ENCODE peak calls at places on chromosomes 11 and 22, in six cellular contexts. V is aorta, Q is stomach, K is cardiac muscle cell, B is brain microvascular endothelial cell, O is IMR-90. L is an unnamed sample.
A peak's percentile ranks its signal among the peaks of the same experiment; 100 is the strongest.

GRCh38 chr11:106021181-106021966 is 666 bp downstream of the MSANTD4 start:
- DNase-seq in V (no peak), Q (no peak), K (peak; percentile 60), B (no peak), O (peak; percentile 56), L (peak; percentile 46)

GRCh38 chr11:9015677-9016076 is 11.9 kb upstream of the NRIP3 start:
- DNase-seq in V (peak; percentile 77), Q (peak; percentile 75), K (peak; percentile 87), B (peak; percentile 67), O (peak; percentile 78), L (peak; percentile 72)

GRCh38 chr11:101583180-101584128 is at the start of gene TRPC6:
- DNase-seq in V (peak; percentile 40), Q (no peak), K (peak; percentile 6), B (peak; percentile 25), O (peak; percentile 47), L (peak; percentile 5)

GRCh38 chr11:27705873-27706820 is 5.9 kb upstream of the BDNF start:
- DNase-seq in V (no peak), Q (no peak), K (peak; percentile 38), B (no peak), O (peak; percentile 64), L (peak; percentile 80)

GRCh38 chr22:32548039-32548438 is 73.4 kb downstream of the FBXO7 start:
- DNase-seq in V (no peak), Q (no peak), K (no peak), B (no peak), O (no peak), L (no peak)

GRCh38 chr22:26553056-26553752 is 36.7 kb downstream of the TPST2 start:
- DNase-seq in V (no peak), Q (no peak), K (peak; percentile 75), B (peak; percentile 80), O (peak; percentile 94), L (peak; percentile 14)

GRCh38 chr11:95512177-95512576 is 277.4 kb downstream of the FAM76B start:
- DNase-seq in V (peak; percentile 54), Q (no peak), K (peak; percentile 67), B (peak; percentile 61), O (peak; percentile 69), L (no peak)

GRCh38 chr11:118618115-118618990 is 10.9 kb downstream of the PHLDB1 start:
- DNase-seq in V (peak; percentile 87), Q (peak; percentile 44), K (peak; percentile 94), B (peak; percentile 88), O (peak; percentile 96), L (no peak)

GRCh38 chr11:34928960-34929680 is 12.7 kb downstream of the PDHX start:
- DNase-seq in V (no peak), Q (no peak), K (peak; percentile 25), B (no peak), O (no peak), L (no peak)

GRCh38 chr11:34926101-34926830 is 9.8 kb downstream of the PDHX start:
- DNase-seq in V (no peak), Q (no peak), K (peak; percentile 73), B (peak; percentile 24), O (peak; percentile 62), L (peak; percentile 89)

GRCh38 chr11:34926831-34927132 is 10.4 kb downstream of the PDHX start:
- DNase-seq in V (no peak), Q (no peak), K (peak; percentile 14), B (no peak), O (peak; percentile 76), L (no peak)

GRCh38 chr11:34928268-34928959 is 12.0 kb downstream of the PDHX start:
- DNase-seq in V (no peak), Q (no peak), K (no peak), B (no peak), O (peak; percentile 31), L (no peak)

GRCh38 chr11:34929794-34930763 is 13.7 kb downstream of the PDHX start:
- DNase-seq in V (no peak), Q (peak; percentile 78), K (no peak), B (no peak), O (no peak), L (no peak)
- H3K4me3 ChIP-seq in V (no peak overlapping the region), Q (no peak overlapping the region), K (no peak overlapping the region), B (no peak overlapping the region), O (no peak overlapping the region), L (no peak overlapping the region)

DNA sequence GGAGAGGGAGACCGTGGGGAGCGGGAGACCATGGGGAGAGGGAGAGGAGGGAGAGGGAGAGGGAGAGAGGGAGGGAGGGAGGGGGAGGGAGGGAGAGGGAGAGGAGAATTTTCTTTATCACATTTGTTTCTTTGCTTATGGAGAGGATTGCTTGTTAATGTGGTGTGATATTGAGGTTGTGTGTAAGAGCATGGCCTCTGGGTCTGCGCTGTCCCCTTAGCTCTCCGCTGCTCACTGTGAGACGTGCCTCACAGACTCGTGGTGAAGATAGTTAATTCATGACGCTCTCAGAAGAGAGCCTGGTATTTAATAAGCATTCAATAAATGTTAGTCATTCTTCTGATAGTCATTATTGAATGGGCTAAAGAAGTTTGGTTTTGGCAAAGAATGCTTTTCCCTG is 26.2 kb downstream of the PPFIA1 start:
- DNase-seq in V (no peak), Q (no peak), K (no peak), B (peak; percentile 12), O (no peak), L (no peak)
- H3K4me3 ChIP-seq in V (no peak overlapping the region), Q (no peak overlapping the region), K (no peak overlapping the region), B (no peak overlapping the region), O (no peak overlapping the region), L (no peak overlapping the region)

GRCh38 chr11:128689586-128689945 is 4.3 kb upstream of the FLI1 start:
- DNase-seq in V (no peak), Q (no peak), K (no peak), B (no peak), O (no peak), L (no peak)

GRCh38 chr11:128692750-128693578 is 908 bp upstream of the FLI1 start:
- DNase-seq in V (peak; percentile 71), Q (no peak), K (peak; percentile 71), B (peak; percentile 42), O (no peak), L (no peak)

GRCh38 chr11:128690746-128691091 is 3.2 kb upstream of the FLI1 start:
- DNase-seq in V (no peak), Q (no peak), K (no peak), B (no peak), O (no peak), L (no peak)

GRCh38 chr11:128689946-128690745 is 3.7 kb upstream of the FLI1 start:
- DNase-seq in V (peak; percentile 55), Q (no peak), K (peak; percentile 55), B (no peak), O (no peak), L (peak; percentile 21)

GRCh38 chr11:128691802-128692749 is 1.8 kb upstream of the FLI1 start:
- DNase-seq in V (no peak), Q (no peak), K (no peak), B (no peak), O (no peak), L (no peak)
- H3K4me3 ChIP-seq in V (no peak overlapping the region), Q (peak overlapping the region; percentile 57), K (no peak overlapping the region), B (peak overlapping the region; percentile 83), O (no peak overlapping the region), L (no peak overlapping the region)

DNA sequence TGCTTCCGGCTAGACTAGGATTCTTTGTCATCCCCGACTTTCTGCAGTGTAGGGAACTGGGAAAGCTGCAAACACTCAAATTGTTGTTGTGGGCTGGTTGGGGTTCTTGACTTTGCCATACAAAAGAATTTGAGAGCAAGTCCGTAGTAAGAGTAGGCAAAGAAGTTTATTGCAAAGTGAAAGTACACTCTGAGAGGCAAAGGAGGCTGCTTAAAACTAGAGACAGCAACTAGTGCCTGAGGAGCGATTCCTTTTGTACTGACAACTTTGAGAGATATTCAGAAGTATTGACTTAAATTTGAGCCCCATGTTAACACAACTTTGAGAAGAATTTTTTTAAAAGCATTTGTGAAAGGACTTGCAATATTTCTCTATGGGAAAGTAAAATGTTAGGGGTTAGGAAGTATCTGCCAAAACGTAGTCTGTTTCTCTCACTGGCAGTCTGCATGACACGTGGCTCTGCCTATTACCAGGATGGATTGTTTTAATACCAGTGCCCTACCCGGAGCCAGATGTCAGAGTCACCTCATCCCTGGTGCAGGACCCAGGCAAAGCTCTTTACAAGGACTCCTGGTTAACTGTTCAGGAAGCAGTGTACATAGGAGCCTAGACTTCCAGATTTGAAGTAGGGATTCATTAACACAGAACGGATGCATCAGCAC is 85.0 kb upstream of the CLPB start:
- DNase-seq in V (no peak), Q (no peak), K (no peak), B (no peak), O (peak; percentile 12), L (no peak)
- H3K4me3 ChIP-seq in V (peak overlapping the region; percentile 38), Q (peak overlapping the region; percentile 27), K (no peak overlapping the region), B (no peak overlapping the region), O (peak overlapping the region; percentile 57), L (peak overlapping the region; percentile 1)

L was measured in A673.